ENCODE peak calls at places on chromosomes 2 and 18, in seven cellular contexts. U, F, O, E, R, X and B are unnamed samples.
A peak's percentile ranks its signal among the peaks of the same experiment; 100 is the strongest.

GRCh38 chr2:224410946-224411561 is 9.1 kb upstream of the FAM124B start:
- DNase-seq in U (no peak), F (no peak), O (no peak), E (no peak), R (peak; percentile 57), X (no peak), B (no peak)

GRCh38 chr2:113274427-113274826 is 4.3 kb downstream of the PAX8 start:
- DNase-seq in U (no peak), F (no peak), O (no peak), E (no peak), R (no peak), X (no peak), B (no peak)

GRCh38 chr2:113886479-113887383 is 3.2 kb upstream of the ACTR3 start:
- DNase-seq in U (no peak), F (peak; percentile 89), O (no peak), E (peak; percentile 49), R (peak; percentile 94), X (peak; percentile 66), B (peak; percentile 86)

GRCh38 chr2:146077156-146077555 is 1557.2 kb upstream of the ZEB2 start:
- DNase-seq in U (no peak), F (no peak), O (no peak), E (no peak), R (no peak), X (no peak), B (no peak)

GRCh38 chr2:203869610-203870042 is 2.1 kb downstream of the CTLA4 start:
- DNase-seq in U (no peak), F (no peak), O (peak; percentile 85), E (no peak), R (no peak), X (peak; percentile 60), B (no peak)

GRCh38 chr2:104976603-104977120 is 61.2 kb upstream of the MRPS9 start:
- DNase-seq in U (no peak), F (peak; percentile 95), O (no peak), E (no peak), R (no peak), X (peak; percentile 31), B (no peak)

GRCh38 chr2:218658671-218659257 is 659 bp downstream of the ZNF142 start:
- DNase-seq in U (no peak), F (peak; percentile 33), O (peak; percentile 20), E (no peak), R (peak; percentile 36), X (peak; percentile 61), B (peak; percentile 65)

GRCh38 chr2:67930156-67930555 is 132.6 kb downstream of the C1D start:
- DNase-seq in U (no peak), F (no peak), O (peak; percentile 48), E (no peak), R (no peak), X (no peak), B (peak; percentile 12)

GRCh38 chr2:220279372-220279771 is 651.9 kb downstream of the SLC4A3 start:
- DNase-seq in U (no peak), F (no peak), O (no peak), E (no peak), R (peak; percentile 96), X (no peak), B (peak; percentile 61)

GRCh38 chr18:30406728-30407127 is 635.8 kb downstream of the DSC3 start:
- DNase-seq in U (no peak), F (peak; percentile 64), O (no peak), E (no peak), R (peak; percentile 0), X (no peak), B (peak; percentile 3)

GRCh38 chr2:11589316-11589940 is 55.6 kb downstream of the GREB1 start:
- DNase-seq in U (no peak), F (no peak), O (no peak), E (no peak), R (no peak), X (no peak), B (no peak)

GRCh38 chr2:177673602-177674595 is 281.3 kb downstream of the AGPS start:
- DNase-seq in U (no peak), F (no peak), O (no peak), E (no peak), R (no peak), X (no peak), B (peak; percentile 9)

GRCh38 chr18:8496186-8496585 is 113.1 kb upstream of the RAB12 start:
- DNase-seq in U (no peak), F (no peak), O (no peak), E (no peak), R (peak; percentile 48), X (no peak), B (peak; percentile 54)

GRCh38 chr2:167908786-167909185 is 338.6 kb downstream of the STK39 start:
- DNase-seq in U (no peak), F (peak; percentile 76), O (no peak), E (no peak), R (no peak), X (no peak), B (no peak)

GRCh38 chr2:44836174-44836573 is 105.3 kb upstream of the SIX3 start:
- DNase-seq in U (no peak), F (no peak), O (no peak), E (no peak), R (no peak), X (peak; percentile 43), B (no peak)

GRCh38 chr2:20614201-20615045 is 36.5 kb downstream of the HS1BP3 start:
- DNase-seq in U (peak; percentile 47), F (no peak), O (peak; percentile 24), E (no peak), R (peak; percentile 45), X (no peak), B (peak; percentile 80)

GRCh38 chr2:207892676-207893402 is 123.1 kb upstream of the FZD5 start:
- DNase-seq in U (no peak), F (no peak), O (no peak), E (no peak), R (peak; percentile 63), X (no peak), B (no peak)

GRCh38 chr2:199230091-199230490 is 227.6 kb downstream of the SATB2 start:
- DNase-seq in U (no peak), F (peak; percentile 22), O (no peak), E (no peak), R (peak; percentile 49), X (no peak), B (no peak)

GRCh38 chr2:42008241-42008911 is 39.4 kb upstream of the PKDCC start:
- DNase-seq in U (peak; percentile 54), F (no peak), O (no peak), E (no peak), R (no peak), X (no peak), B (peak; percentile 56)

GRCh38 chr2:170238776-170239175 is 60.8 kb downstream of the MYO3B start:
- DNase-seq in U (no peak), F (no peak), O (no peak), E (no peak), R (no peak), X (no peak), B (no peak)

GRCh38 chr2:168848220-168848619 is 42.0 kb downstream of the SPC25 start:
- DNase-seq in U (no peak), F (no peak), O (peak; percentile 57), E (no peak), R (no peak), X (no peak), B (peak; percentile 3)

GRCh38 chr2:233711312-233712008 is 1.2 kb upstream of the UGT1A5 start:
- DNase-seq in U (peak; percentile 28), F (peak; percentile 33), O (peak; percentile 79), E (peak; percentile 71), R (peak; percentile 64), X (peak; percentile 83), B (peak; percentile 85)

GRCh38 chr18:10477863-10478260 is 23.4 kb downstream of the APCDD1 start:
- DNase-seq in U (no peak), F (no peak), O (no peak), E (no peak), R (no peak), X (no peak), B (no peak)

GRCh38 chr2:70118798-70119454 is 31.6 kb downstream of the PCBP1 start:
- DNase-seq in U (no peak), F (no peak), O (no peak), E (no peak), R (no peak), X (no peak), B (no peak)

GRCh38 chr2:170883683-170884082 is 45.4 kb upstream of the GORASP2 start:
- DNase-seq in U (no peak), F (no peak), O (no peak), E (no peak), R (peak; percentile 47), X (no peak), B (no peak)

GRCh38 chr2:140892429-140892828 is 1238.4 kb downstream of the LRP1B start:
- DNase-seq in U (no peak), F (no peak), O (no peak), E (no peak), R (peak; percentile 13), X (no peak), B (peak; percentile 19)

GRCh38 chr2:178414266-178415247 is 36.4 kb downstream of the PRKRA start:
- DNase-seq in U (peak; percentile 85), F (peak; percentile 99), O (peak; percentile 97), E (peak; percentile 93), R (peak; percentile 92), X (peak; percentile 85), B (peak; percentile 98)

GRCh38 chr2:35454966-35455638 is 900.5 kb upstream of the CRIM1 start:
- DNase-seq in U (no peak), F (peak; percentile 3), O (no peak), E (no peak), R (peak; percentile 42), X (no peak), B (peak; percentile 16)

GRCh38 chr18:42268186-42268725 is 313.2 kb downstream of the PIK3C3 start:
- DNase-seq in U (no peak), F (no peak), O (no peak), E (no peak), R (peak; percentile 2), X (no peak), B (no peak)

GRCh38 chr2:233444501-233444900 is 90.2 kb downstream of the DGKD start:
- DNase-seq in U (no peak), F (no peak), O (no peak), E (no peak), R (no peak), X (no peak), B (no peak)

GRCh38 chr18:25399554-25399953 is 47.6 kb upstream of the ZNF521 start:
- DNase-seq in U (no peak), F (no peak), O (no peak), E (no peak), R (peak; percentile 54), X (no peak), B (no peak)

GRCh38 chr2:162282765-162283425 is 35.6 kb downstream of the IFIH1 start:
- DNase-seq in U (no peak), F (no peak), O (no peak), E (no peak), R (peak; percentile 63), X (no peak), B (peak; percentile 46)

GRCh38 chr2:183148967-183149366 is 24.7 kb downstream of the NUP35 start:
- DNase-seq in U (no peak), F (no peak), O (no peak), E (no peak), R (no peak), X (no peak), B (peak; percentile 39)

GRCh38 chr2:239371726-239372686 is 28.8 kb downstream of the HDAC4 start:
- DNase-seq in U (no peak), F (no peak), O (no peak), E (no peak), R (no peak), X (no peak), B (no peak)

GRCh38 chr2:20015482-20016083 is 3.1 kb upstream of the MATN3 start:
- DNase-seq in U (no peak), F (peak; percentile 77), O (peak; percentile 49), E (no peak), R (peak; percentile 36), X (no peak), B (peak; percentile 80)